ENCODE peak calls at places on chromosomes 12 and 14, in four cellular contexts. One of them, this sample, is unnamed.

GRCh38 chr14:38716871-38717270 is 386.2 kb downstream of the SEC23A start:
- DNase-seq in kidney: no peak
- DNase-seq in lower leg skin: no peak
- DNase-seq in HT-29: no peak
- DNase-seq in this sample: no peak

GRCh38 chr12:46224401-46224800 is 44.4 kb downstream of the SLC38A1 start:
- DNase-seq in kidney: no peak
- DNase-seq in lower leg skin: peak
- DNase-seq in HT-29: no peak
- DNase-seq in this sample: peak

GRCh38 chr12:126772171-126772864 is 1494.7 kb upstream of the TMEM132C start:
- DNase-seq in kidney: no peak
- DNase-seq in lower leg skin: no peak
- DNase-seq in HT-29: peak
- DNase-seq in this sample: no peak

GRCh38 chr14:63542231-63542999 is 762 bp downstream of the PPP2R5E start:
- DNase-seq in kidney: peak
- DNase-seq in lower leg skin: peak
- DNase-seq in HT-29: peak
- DNase-seq in this sample: no peak

GRCh38 chr14:89672636-89673279 is 255.7 kb upstream of the FOXN3 start:
- DNase-seq in kidney: no peak
- DNase-seq in lower leg skin: no peak
- DNase-seq in HT-29: peak
- DNase-seq in this sample: no peak

GRCh38 chr12:5511644-5512584 is 80.0 kb downstream of the NTF3 start:
- DNase-seq in kidney: no peak
- DNase-seq in lower leg skin: no peak
- DNase-seq in HT-29: no peak
- DNase-seq in this sample: no peak

GRCh38 chr12:115898670-115899069 is 378.8 kb downstream of the MED13L start:
- DNase-seq in kidney: no peak
- DNase-seq in lower leg skin: no peak
- DNase-seq in HT-29: peak
- DNase-seq in this sample: no peak

GRCh38 chr14:64502476-64503183 is 1.0 kb downstream of the ZBTB25 start:
- DNase-seq in kidney: no peak
- DNase-seq in lower leg skin: peak
- DNase-seq in HT-29: peak
- DNase-seq in this sample: no peak

GRCh38 chr14:64114166-64114565 is 180.0 kb downstream of the ESR2 start:
- DNase-seq in kidney: peak
- DNase-seq in lower leg skin: no peak
- DNase-seq in HT-29: no peak
- DNase-seq in this sample: no peak

GRCh38 chr14:54487771-54488170 is 1.0 kb downstream of the GMFB start:
- DNase-seq in kidney: no peak
- DNase-seq in lower leg skin: no peak
- DNase-seq in HT-29: peak
- DNase-seq in this sample: no peak

GRCh38 chr12:23631991-23632390 is 317.5 kb downstream of the SOX5 start:
- DNase-seq in kidney: no peak
- DNase-seq in lower leg skin: no peak
- DNase-seq in HT-29: no peak
- DNase-seq in this sample: no peak

GRCh38 chr12:92955997-92956663 is 27.0 kb upstream of the EEA1 start:
- DNase-seq in kidney: no peak
- DNase-seq in lower leg skin: no peak
- DNase-seq in HT-29: no peak
- DNase-seq in this sample: no peak

GRCh38 chr12:57242329-57242690 is 8.7 kb downstream of the STAC3 start:
- DNase-seq in kidney: no peak
- DNase-seq in lower leg skin: no peak
- DNase-seq in HT-29: peak
- DNase-seq in this sample: peak

GRCh38 chr12:3102721-3103410 is 25.7 kb downstream of the TSPAN9 start:
- DNase-seq in kidney: no peak
- DNase-seq in lower leg skin: no peak
- DNase-seq in HT-29: no peak
- DNase-seq in this sample: no peak

GRCh38 chr12:24573621-24574020 is 375.3 kb downstream of the BCAT1 start:
- DNase-seq in kidney: no peak
- DNase-seq in lower leg skin: no peak
- DNase-seq in HT-29: no peak
- DNase-seq in this sample: no peak

GRCh38 chr12:57657744-57658143 is 24.7 kb upstream of the B4GALNT1 start:
- DNase-seq in kidney: no peak
- DNase-seq in lower leg skin: no peak
- DNase-seq in HT-29: peak
- DNase-seq in this sample: no peak

GRCh38 chr12:3304436-3305135 is 186.4 kb upstream of the PRMT8 start:
- DNase-seq in kidney: peak
- DNase-seq in lower leg skin: no peak
- DNase-seq in HT-29: peak
- DNase-seq in this sample: no peak

GRCh38 chr12:104315326-104316224 is 12.0 kb downstream of the EID3 start:
- DNase-seq in kidney: no peak
- DNase-seq in lower leg skin: no peak
- DNase-seq in HT-29: no peak
- DNase-seq in this sample: no peak

GRCh38 chr12:19482551-19483109 is 43.3 kb downstream of the AEBP2 start:
- DNase-seq in kidney: no peak
- DNase-seq in lower leg skin: peak
- DNase-seq in HT-29: no peak
- DNase-seq in this sample: no peak

GRCh38 chr14:74933925-74934435 is 10.9 kb upstream of the RPS6KL1 start:
- DNase-seq in kidney: no peak
- DNase-seq in lower leg skin: no peak
- DNase-seq in HT-29: no peak
- DNase-seq in this sample: no peak

GRCh38 chr14:93688239-93688666 is 100.0 kb downstream of the PRIMA1 start:
- DNase-seq in kidney: no peak
- DNase-seq in lower leg skin: no peak
- DNase-seq in HT-29: no peak
- DNase-seq in this sample: no peak

GRCh38 chr12:114888458-114888857 is 204.5 kb upstream of the TBX3 start:
- DNase-seq in kidney: no peak
- DNase-seq in lower leg skin: no peak
- DNase-seq in HT-29: no peak
- DNase-seq in this sample: no peak

GRCh38 chr14:92726135-92726932 is 22.1 kb downstream of the LGMN start:
- DNase-seq in kidney: peak
- DNase-seq in lower leg skin: peak
- DNase-seq in HT-29: peak
- DNase-seq in this sample: peak

GRCh38 chr12:92147491-92147890 is 1.8 kb upstream of the BTG1 start:
- DNase-seq in kidney: no peak
- DNase-seq in lower leg skin: no peak
- DNase-seq in HT-29: peak
- DNase-seq in this sample: no peak

GRCh38 chr12:132004946-132005345 is 55.2 kb downstream of the EP400 start:
- DNase-seq in kidney: no peak
- DNase-seq in lower leg skin: no peak
- DNase-seq in HT-29: no peak
- DNase-seq in this sample: peak

GRCh38 chr12:69816082-69816481 is 8.9 kb upstream of the MYRFL start:
- DNase-seq in kidney: no peak
- DNase-seq in lower leg skin: no peak
- DNase-seq in HT-29: no peak
- DNase-seq in this sample: no peak